ENCODE peak calls at places on chromosome 20, in five cellular contexts. J, L, Y, M and G are unnamed samples.

GRCh38 chr20:35225319-35226125 is 968 bp upstream of the MMP24 start:
- DNase-seq in L (peak), J (no peak), M (no peak), Y (no peak), G (no peak)

GRCh38 chr20:25361287-25361683 is 29.4 kb downstream of the ABHD12 start:
- DNase-seq in L (no peak), Y (peak), M (no peak), J (no peak), G (no peak)

GRCh38 chr20:59818911-59819310 is 114.5 kb downstream of the SYCP2 start:
- DNase-seq in Y (no peak), L (no peak), J (no peak), M (no peak), G (no peak)

GRCh38 chr20:62816879-62817873 is at the start of gene COL9A3:
- DNase-seq in M (no peak), L (no peak), Y (no peak), J (no peak), G (no peak)

GRCh38 chr20:17747431-17747846 is 47.7 kb downstream of the BANF2 start:
- DNase-seq in M (no peak), Y (peak), L (no peak), J (no peak), G (no peak)

GRCh38 chr20:17938889-17939619 is 29.5 kb downstream of the SNX5 start:
- DNase-seq in Y (no peak), L (peak), J (peak), M (peak), G (peak)

GRCh38 chr20:433300-433975 is 25.3 kb downstream of the RBCK1 start:
- DNase-seq in L (no peak), J (no peak), Y (no peak), M (peak), G (no peak)

GRCh38 chr20:32203556-32204484 is 3.7 kb downstream of the PLAGL2 start:
- DNase-seq in Y (no peak), L (no peak), J (no peak), M (no peak), G (no peak)

GRCh38 chr20:3847419-3847940 is 846 bp downstream of the MAVS start:
- DNase-seq in J (no peak), M (no peak), L (no peak), Y (no peak), G (no peak)

GRCh38 chr20:10288954-10289646 is 70.5 kb downstream of the SNAP25 start:
- DNase-seq in Y (no peak), J (no peak), M (no peak), L (no peak), G (no peak)

GRCh38 chr20:35737865-35738333 is 4.2 kb downstream of the RBM39 start:
- DNase-seq in L (no peak), M (no peak), J (no peak), Y (no peak), G (no peak)

GRCh38 chr20:25339608-25340007 is 51.0 kb downstream of the ABHD12 start:
- DNase-seq in L (no peak), J (no peak), Y (no peak), M (no peak), G (no peak)

GRCh38 chr20:37335642-37336368 is 10.1 kb upstream of the SRC start:
- DNase-seq in M (no peak), L (no peak), J (no peak), Y (no peak), G (no peak)

GRCh38 chr20:25083773-25084615 is 2.1 kb upstream of the VSX1 start:
- DNase-seq in J (no peak), L (no peak), Y (no peak), M (peak), G (no peak)

GRCh38 chr20:63022501-63022900 is 15.7 kb upstream of the BHLHE23 start:
- DNase-seq in Y (no peak), J (no peak), M (no peak), L (no peak), G (no peak)

GRCh38 chr20:13870349-13870748 is 85.5 kb downstream of the NDUFAF5 start:
- DNase-seq in Y (no peak), J (no peak), L (no peak), M (no peak), G (no peak)

GRCh38 chr20:3672864-3673550 is 8.8 kb downstream of the ADAM33 start:
- DNase-seq in L (no peak), J (no peak), M (no peak), Y (no peak), G (no peak)

GRCh38 chr20:62943396-62943795 is 5.4 kb downstream of the GID8 start:
- DNase-seq in Y (no peak), M (no peak), L (no peak), J (no peak), G (no peak)

GRCh38 chr20:38317422-38317821 is 13.5 kb downstream of the BPI start:
- DNase-seq in Y (no peak), J (no peak), M (no peak), L (no peak), G (no peak)

GRCh38 chr20:19956976-19957375 is 60.2 kb upstream of the NAA20 start:
- DNase-seq in Y (no peak), L (no peak), J (no peak), M (no peak), G (no peak)

GRCh38 chr20:407097-407952 is 774 bp upstream of the RBCK1 start:
- DNase-seq in M (peak), J (peak), Y (peak), L (peak), G (peak)

GRCh38 chr20:38804682-38805501 is 605 bp upstream of the PPP1R16B start:
- DNase-seq in J (no peak), M (peak), Y (no peak), L (peak), G (peak)

GRCh38 chr20:51166489-51166888 is 143.6 kb upstream of the KCNG1 start:
- DNase-seq in Y (no peak), L (no peak), M (no peak), J (no peak), G (no peak)

GRCh38 chr20:43023836-43024235 is 165.9 kb downstream of the PTPRT start:
- DNase-seq in M (no peak), J (no peak), L (no peak), Y (no peak), G (no peak)

GRCh38 chr20:63942250-63943006 is 13.8 kb downstream of the UCKL1 start:
- DNase-seq in J (no peak), L (peak), M (peak), Y (no peak), G (peak)

GRCh38 chr20:45630366-45630765 is 718 bp downstream of the WFDC9 start:
- DNase-seq in J (no peak), M (no peak), L (no peak), Y (no peak), G (no peak)

GRCh38 chr20:41299899-41300298 is 17.6 kb downstream of the ZHX3 start:
- DNase-seq in Y (no peak), L (no peak), J (no peak), M (no peak), G (no peak)

GRCh38 chr20:48739395-48740268 is 88.2 kb downstream of the PREX1 start:
- DNase-seq in J (no peak), Y (no peak), L (no peak), M (no peak), G (no peak)

GRCh38 chr20:47662483-47663353 is 122.6 kb downstream of the SULF2 start:
- DNase-seq in M (no peak), L (no peak), Y (no peak), J (no peak), G (no peak)

GRCh38 chr20:8932192-8933150 is 136.4 kb upstream of the PLCB4 start:
- DNase-seq in L (no peak), Y (no peak), J (no peak), M (no peak), G (no peak)

GRCh38 chr20:49691818-49692568 is 21.7 kb downstream of the B4GALT5 start:
- DNase-seq in L (no peak), J (no peak), Y (no peak), M (no peak), G (no peak)

GRCh38 chr20:36040571-36040970 is 72.2 kb downstream of the CNBD2 start:
- DNase-seq in J (no peak), M (no peak), Y (no peak), L (no peak), G (no peak)

GRCh38 chr20:37989601-37990001 is 43.7 kb downstream of the TTI1 start:
- DNase-seq in L (no peak), J (no peak), Y (no peak), M (no peak), G (no peak)

GRCh38 chr20:43681991-43682410 is 15.1 kb downstream of the MYBL2 start:
- DNase-seq in L (no peak), Y (no peak), M (no peak), J (peak), G (no peak)

GRCh38 chr20:32562495-32562911 is 22.6 kb downstream of the NOL4L start:
- DNase-seq in Y (no peak), M (no peak), J (no peak), L (no peak), G (no peak)

GRCh38 chr20:38143646-38144554 is 21.2 kb downstream of the TGM2 start:
- DNase-seq in M (no peak), J (no peak), L (no peak), Y (peak), G (no peak)